ENCODE peak calls at places on chromosomes 11 and 22, in five cellular contexts. I is HCT116, G is GM23248, Q is OCI-LY7, R is SK-N-SH. E is an unnamed sample.
A peak's percentile ranks its signal among the peaks of the same experiment; 100 is the strongest.

GRCh38 chr11:133541331-133542095 is 9.2 kb upstream of the OPCML start:
- DNase-seq in Q (no peak), I (no peak), G (no peak), R (no peak), E (no peak)

GRCh38 chr11:119108151-119108856 is 1.2 kb downstream of the C2CD2L start:
- DNase-seq in I (no peak), Q (peak; percentile 71), G (peak; percentile 37), R (peak; percentile 49), E (peak; percentile 92)

GRCh38 chr11:118625976-118626375 is 18.6 kb downstream of the PHLDB1 start:
- DNase-seq in Q (no peak), R (peak; percentile 83), I (no peak), G (no peak), E (no peak)

GRCh38 chr11:29773656-29774264 is 243.1 kb downstream of the KCNA4 start:
- DNase-seq in I (no peak), G (peak; percentile 51), Q (no peak), R (no peak), E (no peak)

GRCh38 chr11:59216654-59217640 is 4.2 kb upstream of the MPEG1 start:
- DNase-seq in R (no peak), Q (peak; percentile 94), G (peak; percentile 71), I (no peak), E (peak; percentile 85)

GRCh38 chr22:33921576-33922181 is 1.4 kb upstream of the LARGE1 start:
- DNase-seq in R (peak; percentile 84), Q (peak; percentile 75), G (peak; percentile 76), I (no peak), E (no peak)

GRCh38 chr11:44418438-44418795 is 108.5 kb upstream of the ALX4 start:
- DNase-seq in Q (no peak), R (no peak), G (no peak), I (no peak), E (no peak)

GRCh38 chr11:27294654-27295053 is 68.4 kb downstream of the CCDC34 start:
- DNase-seq in R (no peak), Q (no peak), G (no peak), I (no peak), E (no peak)

GRCh38 chr11:34599406-34599901 is 21.4 kb upstream of the EHF start:
- DNase-seq in I (peak; percentile 91), Q (no peak), G (peak; percentile 81), R (no peak), E (peak; percentile 93)

GRCh38 chr11:128627666-128628342 is 40.4 kb upstream of the ETS1 start:
- DNase-seq in G (no peak), R (peak; percentile 51), Q (peak; percentile 73), I (no peak), E (no peak)

GRCh38 chr11:1003159-1003558 is 33.4 kb downstream of the MUC6 start:
- DNase-seq in I (no peak), G (no peak), Q (no peak), R (no peak), E (no peak)

GRCh38 chr11:69841859-69842698 is 22.9 kb upstream of the FGF3 start:
- DNase-seq in I (peak; percentile 49), Q (peak; percentile 14), G (peak; percentile 18), R (no peak), E (peak; percentile 69)

GRCh38 chr11:19713221-19714092 is 820 bp downstream of the NAV2 start:
- DNase-seq in R (peak; percentile 34), G (peak; percentile 42), I (no peak), Q (no peak), E (no peak)

GRCh38 chr11:111378773-111379499 is at the start of gene POU2AF1:
- DNase-seq in I (no peak), R (no peak), Q (peak; percentile 95), G (peak; percentile 91), E (no peak)

GRCh38 chr22:49966041-49966715 is 5.6 kb downstream of the PIM3 start:
- DNase-seq in I (no peak), Q (no peak), G (no peak), R (peak; percentile 30), E (no peak)

GRCh38 chr11:121611242-121611641 is 158.5 kb upstream of the SORL1-AS1 start:
- DNase-seq in Q (no peak), I (no peak), R (no peak), G (no peak), E (no peak)

GRCh38 chr22:26461188-26461810 is 22.3 kb downstream of the HPS4 start:
- DNase-seq in Q (peak; percentile 41), G (peak; percentile 65), I (peak; percentile 18), R (peak; percentile 84), E (peak; percentile 50)

DNA sequence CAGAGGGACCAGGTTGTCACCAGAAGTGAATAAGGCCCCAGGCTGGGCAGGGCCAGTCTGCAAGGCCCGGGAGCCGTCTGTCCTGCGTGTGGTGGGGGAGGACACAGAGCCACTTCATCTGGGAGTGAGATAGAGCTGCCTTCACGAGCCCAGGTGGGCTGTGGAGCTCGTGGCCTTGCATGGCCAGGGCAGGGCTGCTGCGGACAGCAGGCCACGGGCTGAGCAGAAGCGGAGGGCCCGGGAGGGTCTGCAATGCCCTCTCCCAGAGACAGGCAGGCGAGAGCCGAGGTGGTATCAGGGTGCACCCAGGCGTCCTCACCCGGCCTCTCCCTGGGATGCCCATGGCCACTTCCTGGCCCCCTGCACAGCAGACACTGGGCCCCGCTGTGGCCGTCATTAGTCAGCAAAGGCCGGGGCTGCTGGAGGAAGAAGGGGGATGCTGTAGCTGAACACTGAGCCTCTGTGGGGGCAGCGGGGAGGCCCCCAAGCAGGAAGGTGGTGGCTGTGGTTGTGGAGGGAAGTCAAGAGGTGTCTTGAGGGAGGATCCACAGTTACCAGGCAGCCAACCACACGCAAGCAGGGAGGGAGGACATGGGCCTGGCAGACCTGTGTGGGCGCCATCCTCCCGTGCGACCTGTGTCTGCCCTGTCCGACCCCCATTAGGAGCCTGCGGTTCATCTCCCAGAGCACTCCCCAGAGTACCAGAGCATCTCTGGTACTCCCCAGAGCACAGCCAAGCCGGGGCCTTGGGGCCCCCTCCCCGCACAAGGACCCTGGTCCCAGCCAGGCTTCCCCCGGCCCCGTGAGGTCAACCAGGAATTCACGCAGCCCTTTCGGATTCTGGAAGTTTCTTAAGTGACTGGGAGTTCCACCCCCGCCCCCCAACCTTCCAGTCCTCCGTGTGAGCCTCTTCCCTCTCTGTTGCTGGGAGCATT is 1109.5 kb downstream of the BRD1 start:
- DNase-seq in R (no peak), G (no peak), Q (no peak), I (no peak), E (no peak)
- TF ChIP-seq EZH2phosphoT487 in R (no peak), G (no peak), Q (no peak), I (no peak), E (no peak)

GRCh38 chr11:68340784-68341556 is 28.6 kb downstream of the LRP5 start:
- DNase-seq in R (no peak), G (no peak), I (no peak), Q (no peak), E (peak; percentile 70)

GRCh38 chr11:68335693-68336092 is 23.3 kb downstream of the LRP5 start:
- DNase-seq in I (no peak), G (no peak), Q (no peak), R (no peak), E (no peak)

GRCh38 chr11:68340003-68340767 is 27.8 kb downstream of the LRP5 start:
- DNase-seq in R (no peak), Q (peak; percentile 20), I (no peak), G (no peak), E (no peak)

GRCh38 chr11:68337399-68337835 is 25.0 kb downstream of the LRP5 start:
- DNase-seq in I (no peak), Q (no peak), R (no peak), G (no peak), E (no peak)

DNA sequence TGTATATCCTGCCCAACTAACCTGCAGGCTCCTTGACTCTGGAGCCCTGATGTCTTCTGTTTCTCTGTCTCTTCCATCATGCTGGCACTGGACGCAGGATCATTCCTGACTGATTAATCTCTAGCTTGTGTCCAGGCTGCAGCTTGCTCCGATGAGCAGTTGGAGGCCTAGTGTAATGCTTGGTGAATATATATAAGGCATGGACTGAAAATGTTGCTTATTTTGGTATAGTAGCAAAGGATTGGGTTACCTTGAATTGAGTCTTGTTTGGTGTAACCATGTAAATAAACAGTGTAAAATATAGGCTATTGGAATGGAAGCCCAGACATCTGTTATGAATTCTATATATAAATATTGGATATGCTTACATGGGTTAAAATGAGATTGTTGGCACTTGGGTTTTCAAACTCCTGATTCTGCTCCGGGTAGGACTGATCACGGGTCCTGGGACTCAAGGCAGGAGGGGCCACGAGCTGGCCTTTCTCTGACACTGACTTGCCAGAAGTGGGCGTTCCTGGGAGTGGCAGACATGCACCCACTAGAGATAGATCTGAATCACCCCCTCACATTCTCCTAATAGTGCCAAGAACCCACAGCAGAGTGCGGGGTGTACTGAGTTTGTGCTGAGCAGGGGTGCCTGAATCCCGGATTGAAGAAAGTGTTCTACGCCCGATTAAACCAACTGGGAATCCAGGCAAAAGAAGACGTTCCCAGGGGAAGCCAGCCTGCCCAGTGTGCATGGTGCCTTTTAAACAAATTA is 25.8 kb downstream of the LRP5 start:
- DNase-seq in Q (no peak), G (peak; percentile 85), R (no peak), I (no peak), E (no peak)
- TF ChIP-seq EZH2phosphoT487 in Q (no peak), G (no peak), R (no peak), I (no peak), E (no peak)

DNA sequence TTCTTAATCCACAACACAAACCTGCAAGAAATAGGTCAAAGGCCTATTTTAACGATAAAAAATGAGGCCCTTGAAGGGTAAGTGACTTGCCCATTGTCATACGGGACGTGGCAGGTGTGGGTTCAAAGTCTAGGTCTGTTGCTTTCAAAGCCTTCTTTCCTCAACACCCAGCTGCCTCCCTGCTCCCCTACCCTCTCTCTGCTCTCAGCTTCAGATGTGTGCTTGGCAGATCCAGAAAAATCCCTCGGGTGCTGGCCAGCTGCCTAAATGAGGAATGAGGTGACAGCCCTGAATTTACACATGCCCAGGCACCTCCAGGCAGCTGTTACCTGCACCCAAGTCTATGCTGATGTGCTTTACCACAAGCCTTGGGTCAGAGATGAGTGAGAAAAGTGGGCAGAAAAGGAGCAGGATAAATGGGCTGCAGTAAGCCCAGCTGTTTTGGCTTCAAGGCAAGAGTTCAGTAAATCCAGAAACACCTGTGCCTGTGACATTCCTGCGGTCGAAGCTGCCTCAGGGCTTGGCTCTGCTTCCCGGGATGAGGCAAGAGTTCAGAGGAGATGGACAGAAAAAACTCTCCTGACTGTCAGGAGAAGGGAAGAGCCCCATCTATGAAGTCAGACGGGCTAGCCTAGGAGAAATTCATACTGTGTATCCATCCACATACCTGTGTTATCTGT is 49.9 kb upstream of the LDLRAD3 start:
- DNase-seq in G (no peak), Q (no peak), R (no peak), I (no peak), E (peak; percentile 95)
- TF ChIP-seq EZH2phosphoT487 in G (no peak), Q (no peak), R (no peak), I (no peak), E (no peak)

DNA sequence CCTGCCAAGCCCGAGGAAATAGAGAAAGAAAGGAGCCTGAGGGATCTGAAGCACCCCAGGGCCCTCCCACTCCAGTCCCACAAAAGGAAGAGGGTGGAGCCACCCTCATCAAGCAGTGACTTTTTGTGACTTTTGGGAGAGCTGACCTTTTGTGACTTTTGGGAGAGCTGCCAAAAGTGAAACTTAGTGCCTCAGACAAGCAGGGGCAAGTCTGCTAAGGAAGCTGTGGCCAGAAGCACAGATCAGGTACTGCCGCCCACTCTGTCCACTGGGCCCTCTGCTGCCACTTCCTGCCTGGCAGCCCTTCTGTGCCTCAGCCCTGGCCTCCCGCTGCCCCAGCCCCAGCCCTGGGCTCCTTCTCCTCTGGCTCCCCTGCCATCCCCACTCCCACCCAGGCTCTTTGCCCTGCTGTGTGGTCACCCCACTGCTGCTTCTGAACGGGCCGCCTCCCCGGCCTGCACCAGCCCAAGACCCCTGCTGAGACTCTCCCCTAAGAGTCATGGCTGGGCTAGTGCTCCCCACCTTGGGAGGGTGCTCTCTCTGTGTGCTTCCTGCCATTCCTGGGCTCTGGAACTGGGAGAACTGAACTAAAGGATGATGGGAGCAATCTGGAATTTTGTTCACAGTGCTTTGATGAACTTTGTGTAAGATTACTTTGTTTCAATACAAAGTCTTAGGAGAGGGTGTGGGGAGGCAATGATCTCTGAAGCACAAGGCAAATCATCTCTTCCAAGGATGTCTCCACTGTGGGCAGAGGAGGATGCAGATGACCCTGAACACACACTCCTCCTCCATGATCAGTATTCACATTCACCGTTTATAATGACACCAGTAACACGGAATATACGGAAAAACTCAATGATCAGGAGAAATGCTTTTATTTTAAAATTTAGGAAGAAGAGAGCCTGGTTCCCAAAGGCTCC is at the start of gene APOBEC3H:
- DNase-seq in I (peak; percentile 16), G (no peak), R (no peak), Q (no peak), E (peak; percentile 18)
- TF ChIP-seq EZH2phosphoT487 in I (no peak), G (no peak), R (no peak), Q (no peak), E (no peak)

E was measured in PC-3.